ENCODE peak calls at places on chromosomes 5 and 9, in seven cellular contexts. One of them, this sample, is unnamed.

GRCh38 chr5:168881427-168882149 is 302.4 kb upstream of the PANK3 start:
- DNase-seq in AG10803: no peak
- DNase-seq in IMR-90: no peak
- DNase-seq in HFF-Myc: no peak
- DNase-seq in fibroblast of mammary gland: no peak
- DNase-seq in astrocyte: no peak
- DNase-seq in fibroblast of pulmonary artery: no peak
- DNase-seq in this sample: no peak

GRCh38 chr9:8579661-8580060 is 780.1 kb upstream of the DMAC1 start:
- DNase-seq in astrocyte: no peak
- DNase-seq in fibroblast of pulmonary artery: no peak
- DNase-seq in fibroblast of mammary gland: peak; percentile 19
- DNase-seq in HFF-Myc: no peak
- DNase-seq in AG10803: no peak
- DNase-seq in IMR-90: no peak
- DNase-seq in this sample: no peak

GRCh38 chr9:34072868-34073590 is 24.3 kb upstream of the UBAP2 start:
- DNase-seq in astrocyte: peak; percentile 83
- DNase-seq in fibroblast of mammary gland: peak; percentile 87
- DNase-seq in fibroblast of pulmonary artery: peak; percentile 79
- DNase-seq in HFF-Myc: peak; percentile 83
- DNase-seq in IMR-90: peak; percentile 96
- DNase-seq in AG10803: peak; percentile 86
- DNase-seq in this sample: peak; percentile 91

GRCh38 chr9:94002316-94003140 is 47.4 kb upstream of the BARX1 start:
- DNase-seq in fibroblast of mammary gland: peak; percentile 59
- DNase-seq in AG10803: peak; percentile 36
- DNase-seq in HFF-Myc: peak; percentile 33
- DNase-seq in IMR-90: peak; percentile 50
- DNase-seq in fibroblast of pulmonary artery: peak; percentile 71
- DNase-seq in astrocyte: peak; percentile 8
- DNase-seq in this sample: peak; percentile 63

GRCh38 chr9:18942801-18943200 is 90.2 kb downstream of the SAXO1 start:
- DNase-seq in fibroblast of mammary gland: no peak
- DNase-seq in HFF-Myc: no peak
- DNase-seq in IMR-90: no peak
- DNase-seq in fibroblast of pulmonary artery: no peak
- DNase-seq in AG10803: no peak
- DNase-seq in astrocyte: no peak
- DNase-seq in this sample: no peak

GRCh38 chr5:41707853-41708603 is 162.2 kb downstream of the OXCT1 start:
- DNase-seq in astrocyte: peak; percentile 20
- DNase-seq in fibroblast of pulmonary artery: peak; percentile 82
- DNase-seq in IMR-90: peak; percentile 76
- DNase-seq in AG10803: peak; percentile 60
- DNase-seq in HFF-Myc: peak; percentile 24
- DNase-seq in fibroblast of mammary gland: peak; percentile 66
- DNase-seq in this sample: peak; percentile 67

GRCh38 chr5:175521313-175521833 is 43.0 kb downstream of the SFXN1 start:
- DNase-seq in astrocyte: no peak
- DNase-seq in HFF-Myc: no peak
- DNase-seq in IMR-90: no peak
- DNase-seq in AG10803: no peak
- DNase-seq in fibroblast of pulmonary artery: no peak
- DNase-seq in fibroblast of mammary gland: no peak
- DNase-seq in this sample: no peak

GRCh38 chr5:139058121-139058520 is 140.0 kb downstream of the SIL1 start:
- DNase-seq in fibroblast of pulmonary artery: peak; percentile 51
- DNase-seq in astrocyte: peak; percentile 73
- DNase-seq in HFF-Myc: no peak
- DNase-seq in IMR-90: peak; percentile 58
- DNase-seq in fibroblast of mammary gland: peak; percentile 66
- DNase-seq in AG10803: peak; percentile 89
- DNase-seq in this sample: peak; percentile 49

GRCh38 chr5:606526-607399 is 5.4 kb upstream of the CEP72 start:
- DNase-seq in fibroblast of mammary gland: no peak
- DNase-seq in fibroblast of pulmonary artery: no peak
- DNase-seq in HFF-Myc: no peak
- DNase-seq in IMR-90: no peak
- DNase-seq in AG10803: no peak
- DNase-seq in astrocyte: no peak
- DNase-seq in this sample: no peak

GRCh38 chr5:190366-191035 is 794 bp upstream of the LRRC14B start:
- DNase-seq in IMR-90: no peak
- DNase-seq in fibroblast of mammary gland: no peak
- DNase-seq in astrocyte: no peak
- DNase-seq in AG10803: no peak
- DNase-seq in HFF-Myc: no peak
- DNase-seq in fibroblast of pulmonary artery: no peak
- DNase-seq in this sample: no peak

GRCh38 chr9:75111019-75111622 is 22.8 kb downstream of the OSTF1 start:
- DNase-seq in fibroblast of pulmonary artery: no peak
- DNase-seq in fibroblast of mammary gland: no peak
- DNase-seq in AG10803: no peak
- DNase-seq in astrocyte: no peak
- DNase-seq in IMR-90: no peak
- DNase-seq in HFF-Myc: no peak
- DNase-seq in this sample: no peak

GRCh38 chr5:82151622-82152021 is 126.5 kb downstream of the RPS23 start:
- DNase-seq in AG10803: no peak
- DNase-seq in HFF-Myc: no peak
- DNase-seq in fibroblast of pulmonary artery: no peak
- DNase-seq in IMR-90: peak; percentile 26
- DNase-seq in fibroblast of mammary gland: peak; percentile 72
- DNase-seq in astrocyte: no peak
- DNase-seq in this sample: no peak

GRCh38 chr9:88425538-88425950 is 37.3 kb downstream of the SPIN1 start:
- DNase-seq in HFF-Myc: no peak
- DNase-seq in fibroblast of mammary gland: peak; percentile 37
- DNase-seq in astrocyte: no peak
- DNase-seq in IMR-90: peak; percentile 34
- DNase-seq in fibroblast of pulmonary artery: peak; percentile 45
- DNase-seq in AG10803: peak; percentile 18
- DNase-seq in this sample: peak; percentile 25

GRCh38 chr5:124179788-124180187 is 566.7 kb downstream of the ZNF608 start:
- DNase-seq in fibroblast of pulmonary artery: no peak
- DNase-seq in fibroblast of mammary gland: no peak
- DNase-seq in IMR-90: no peak
- DNase-seq in AG10803: no peak
- DNase-seq in astrocyte: no peak
- DNase-seq in HFF-Myc: peak; percentile 60
- DNase-seq in this sample: no peak

GRCh38 chr9:108142142-108142503 is 652.6 kb upstream of the KLF4 start:
- DNase-seq in AG10803: no peak
- DNase-seq in astrocyte: no peak
- DNase-seq in IMR-90: no peak
- DNase-seq in HFF-Myc: no peak
- DNase-seq in fibroblast of mammary gland: no peak
- DNase-seq in fibroblast of pulmonary artery: no peak
- DNase-seq in this sample: no peak
- H3K4me3 ChIP-seq in AG10803: no peak overlapping the region
- H3K4me3 ChIP-seq in astrocyte: no peak overlapping the region
- H3K4me3 ChIP-seq in IMR-90: no peak overlapping the region
- H3K4me3 ChIP-seq in HFF-Myc: no peak overlapping the region
- H3K4me3 ChIP-seq in fibroblast of mammary gland: no peak overlapping the region
- H3K4me3 ChIP-seq in fibroblast of pulmonary artery: no peak overlapping the region
- H3K4me3 ChIP-seq in this sample: no peak overlapping the region

GRCh38 chr9:15824310-15824709 is 271.5 kb downstream of the CCDC171 start:
- DNase-seq in AG10803: no peak
- DNase-seq in astrocyte: no peak
- DNase-seq in IMR-90: peak; percentile 21
- DNase-seq in fibroblast of pulmonary artery: peak; percentile 52
- DNase-seq in fibroblast of mammary gland: peak; percentile 31
- DNase-seq in HFF-Myc: peak; percentile 29
- DNase-seq in this sample: peak; percentile 44
- TF ChIP-seq CTCF in AG10803: no peak
- TF ChIP-seq CTCF in astrocyte: peak; percentile 11
- TF ChIP-seq CTCF in IMR-90: no peak
- TF ChIP-seq CTCF in fibroblast of pulmonary artery: peak; percentile 21
- TF ChIP-seq CTCF in fibroblast of mammary gland: no peak
- TF ChIP-seq CTCF in HFF-Myc: peak; percentile 40
- TF ChIP-seq CTCF in this sample: peak; percentile 14

DNA sequence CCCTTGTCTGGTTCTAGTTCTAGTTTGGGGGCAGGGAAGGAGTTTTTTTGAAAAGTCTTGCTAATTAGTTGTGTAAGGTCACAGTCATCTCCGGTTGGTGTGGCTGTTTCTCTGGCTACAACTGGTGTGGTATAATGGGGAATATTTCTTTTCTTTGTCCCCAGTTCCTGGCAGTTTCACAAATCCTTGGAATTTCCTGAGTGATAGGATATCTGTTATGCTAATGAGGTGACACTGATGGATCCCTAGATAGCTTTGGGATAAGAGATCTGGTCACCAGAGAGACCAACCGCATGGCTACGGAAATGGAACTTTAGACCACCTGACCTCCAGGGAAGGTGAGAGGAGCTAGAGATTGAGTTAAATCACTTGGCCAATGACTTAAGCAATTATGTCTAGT is 494.6 kb downstream of the ARHGEF28 start:
- DNase-seq in IMR-90: no peak
- DNase-seq in fibroblast of pulmonary artery: no peak
- DNase-seq in astrocyte: no peak
- DNase-seq in HFF-Myc: no peak
- DNase-seq in fibroblast of mammary gland: no peak
- DNase-seq in AG10803: no peak
- DNase-seq in this sample: no peak
- H3K4me3 ChIP-seq in IMR-90: no peak overlapping the region
- H3K4me3 ChIP-seq in fibroblast of pulmonary artery: no peak overlapping the region
- H3K4me3 ChIP-seq in astrocyte: no peak overlapping the region
- H3K4me3 ChIP-seq in HFF-Myc: no peak overlapping the region
- H3K4me3 ChIP-seq in fibroblast of mammary gland: no peak overlapping the region
- H3K4me3 ChIP-seq in AG10803: no peak overlapping the region
- H3K4me3 ChIP-seq in this sample: no peak overlapping the region

GRCh38 chr9:126480810-126481209 is 132.9 kb upstream of the LMX1B start:
- DNase-seq in fibroblast of mammary gland: no peak
- DNase-seq in fibroblast of pulmonary artery: no peak
- DNase-seq in astrocyte: no peak
- DNase-seq in HFF-Myc: no peak
- DNase-seq in AG10803: no peak
- DNase-seq in IMR-90: no peak
- DNase-seq in this sample: no peak

GRCh38 chr9:126483468-126484056 is 130.2 kb upstream of the LMX1B start:
- DNase-seq in AG10803: no peak
- DNase-seq in fibroblast of pulmonary artery: no peak
- DNase-seq in fibroblast of mammary gland: no peak
- DNase-seq in astrocyte: no peak
- DNase-seq in IMR-90: no peak
- DNase-seq in HFF-Myc: no peak
- DNase-seq in this sample: no peak

GRCh38 chr9:126481862-126482261 is 131.9 kb upstream of the LMX1B start:
- DNase-seq in AG10803: no peak
- DNase-seq in fibroblast of pulmonary artery: no peak
- DNase-seq in IMR-90: no peak
- DNase-seq in HFF-Myc: no peak
- DNase-seq in fibroblast of mammary gland: no peak
- DNase-seq in astrocyte: no peak
- DNase-seq in this sample: no peak

GRCh38 chr9:126479515-126479914 is 134.2 kb upstream of the LMX1B start:
- DNase-seq in HFF-Myc: no peak
- DNase-seq in astrocyte: no peak
- DNase-seq in IMR-90: no peak
- DNase-seq in AG10803: no peak
- DNase-seq in fibroblast of mammary gland: no peak
- DNase-seq in fibroblast of pulmonary artery: no peak
- DNase-seq in this sample: no peak

GRCh38 chr9:126482361-126483044 is 131.2 kb upstream of the LMX1B start:
- DNase-seq in HFF-Myc: no peak
- DNase-seq in astrocyte: peak; percentile 83
- DNase-seq in IMR-90: peak; percentile 41
- DNase-seq in fibroblast of mammary gland: no peak
- DNase-seq in fibroblast of pulmonary artery: peak; percentile 55
- DNase-seq in AG10803: peak; percentile 58
- DNase-seq in this sample: peak; percentile 81
- TF ChIP-seq CTCF in HFF-Myc: no peak
- TF ChIP-seq CTCF in astrocyte: no peak
- TF ChIP-seq CTCF in IMR-90: no peak
- TF ChIP-seq CTCF in fibroblast of mammary gland: no peak
- TF ChIP-seq CTCF in fibroblast of pulmonary artery: no peak
- TF ChIP-seq CTCF in AG10803: no peak
- TF ChIP-seq CTCF in this sample: peak; percentile 1

GRCh38 chr9:136231478-136232297 is 13.9 kb downstream of the QSOX2 start:
- DNase-seq in fibroblast of pulmonary artery: no peak
- DNase-seq in astrocyte: no peak
- DNase-seq in HFF-Myc: no peak
- DNase-seq in fibroblast of mammary gland: no peak
- DNase-seq in IMR-90: no peak
- DNase-seq in AG10803: no peak
- DNase-seq in this sample: no peak
- H3K4me3 ChIP-seq in fibroblast of pulmonary artery: no peak overlapping the region
- H3K4me3 ChIP-seq in astrocyte: no peak overlapping the region
- H3K4me3 ChIP-seq in HFF-Myc: no peak overlapping the region
- H3K4me3 ChIP-seq in fibroblast of mammary gland: no peak overlapping the region
- H3K4me3 ChIP-seq in IMR-90: no peak overlapping the region
- H3K4me3 ChIP-seq in AG10803: no peak overlapping the region
- H3K4me3 ChIP-seq in this sample: no peak overlapping the region

DNA sequence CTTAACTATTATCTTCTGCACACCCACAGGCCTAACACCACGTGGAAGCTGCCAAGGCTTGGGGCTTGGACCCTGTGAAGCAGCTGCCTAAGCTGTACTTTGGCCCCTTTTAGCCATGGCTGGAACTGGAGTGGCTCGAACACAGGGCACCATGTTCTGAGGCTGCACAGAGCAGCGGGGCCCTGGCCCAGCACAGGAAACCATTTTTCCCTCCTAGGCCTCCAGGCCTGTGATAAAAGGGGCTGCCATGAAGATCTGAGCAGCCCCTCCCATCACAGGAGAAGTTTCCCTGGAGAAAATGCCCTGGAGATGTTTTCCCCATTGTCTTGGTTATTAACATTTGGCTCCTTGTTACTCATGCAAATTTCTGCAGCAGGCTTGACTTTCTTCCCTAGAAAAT is 126.3 kb downstream of the MELK start:
- DNase-seq in astrocyte: no peak
- DNase-seq in AG10803: no peak
- DNase-seq in HFF-Myc: no peak
- DNase-seq in fibroblast of mammary gland: no peak
- DNase-seq in fibroblast of pulmonary artery: no peak
- DNase-seq in IMR-90: no peak
- DNase-seq in this sample: no peak
- TF ChIP-seq CTCF in astrocyte: no peak
- TF ChIP-seq CTCF in AG10803: no peak
- TF ChIP-seq CTCF in HFF-Myc: no peak
- TF ChIP-seq CTCF in fibroblast of mammary gland: no peak
- TF ChIP-seq CTCF in fibroblast of pulmonary artery: no peak
- TF ChIP-seq CTCF in IMR-90: no peak
- TF ChIP-seq CTCF in this sample: no peak

This sample was measured in fibroblast of the aortic adventitia.